ENCODE peak calls at places on chromosomes 13 and 19, in eight cellular contexts. U is AG10803; M is Right ventricle myocardium superior; Y is HCT116; D is cardiac muscle cell; X is PC-3; I is stimulated activated CD4-positive, alpha-beta T cell treated with anti-CD3 and anti-CD28 coated beads, Interleukin-12 subunit alpha, Interleukin-12 subunit beta, amount 100 ng/mL, for 24 hours; G is GM20000. F is an unnamed sample.

GRCh38 chr13:25872871-25873607 is 178.8 kb downstream of the SHISA2 start:
- DNase-seq in U (no peak), Y (no peak), M (no peak), G (no peak), D (peak), I (no peak), X (no peak), F (peak)

GRCh38 chr13:24263652-24264051 is 45.7 kb upstream of the C1QTNF9 start:
- DNase-seq in U (peak), M (no peak), I (no peak), Y (no peak), X (no peak), G (no peak), D (no peak), F (no peak)

GRCh38 chr19:44988896-44989563 is 12.2 kb upstream of the RELB start:
- DNase-seq in U (peak), I (peak), X (peak), M (peak), G (peak), Y (peak), D (peak), F (peak)

GRCh38 chr13:44810067-44810840 is 179.0 kb downstream of the NUFIP1 start:
- DNase-seq in D (peak), U (no peak), X (peak), M (no peak), G (no peak), Y (no peak), I (no peak), F (peak)

GRCh38 chr13:40547545-40548322 is 118.7 kb downstream of the FOXO1 start:
- DNase-seq in G (no peak), D (no peak), Y (no peak), U (no peak), M (no peak), X (no peak), I (no peak), F (no peak)

GRCh38 chr13:44155422-44156293 is 218.0 kb upstream of the SERP2 start:
- DNase-seq in D (peak), I (no peak), M (peak), G (no peak), Y (no peak), U (peak), X (no peak), F (no peak)

GRCh38 chr13:43303040-43303729 is 279.8 kb downstream of the DNAJC15 start:
- DNase-seq in M (peak), U (peak), X (peak), Y (no peak), I (no peak), D (peak), G (peak), F (peak)

GRCh38 chr13:99316224-99316623 is 9.0 kb upstream of the GPR183 start:
- DNase-seq in X (no peak), M (no peak), U (no peak), I (no peak), Y (no peak), D (no peak), G (no peak), F (no peak)

GRCh38 chr19:53394522-53394973 is 401 bp upstream of the ZNF765 start:
- DNase-seq in G (no peak), U (peak), I (no peak), X (peak), M (peak), D (peak), Y (no peak), F (no peak)

GRCh38 chr19:18167975-18168645 is 5.5 kb upstream of the IFI30 start:
- DNase-seq in G (peak), Y (no peak), X (peak), M (peak), U (no peak), D (peak), I (no peak), F (no peak)

GRCh38 chr19:14582894-14583340 is at the start of gene CLEC17A:
- DNase-seq in I (no peak), Y (no peak), X (no peak), D (no peak), U (no peak), M (no peak), G (peak), F (no peak)

GRCh38 chr19:14519860-14520407 is 1.7 kb upstream of the DNAJB1 start:
- DNase-seq in Y (peak), X (peak), D (no peak), M (no peak), G (no peak), I (no peak), U (peak), F (peak)